ENCODE peak calls at places on chromosomes 4 and X, in four cellular contexts. O, F, H and R are unnamed samples.

GRCh38 chr4:19678763-19679162 is 572.9 kb upstream of the SLIT2 start:
- DNase-seq in O (no peak), F (no peak), H (no peak), R (no peak)

GRCh38 chr4:65669008-65669971 is 999 bp downstream of the EPHA5 start:
- DNase-seq in O (peak; percentile 62), F (peak; percentile 58), H (no peak), R (no peak)

GRCh38 chr4:8599657-8600056 is 7.1 kb downstream of the CPZ start:
- DNase-seq in O (no peak), F (no peak), H (peak; percentile 77), R (no peak)

GRCh38 chr4:94621491-94622080 is 136.2 kb upstream of the BMPR1B start:
- DNase-seq in O (peak; percentile 62), F (peak; percentile 64), H (peak; percentile 38), R (peak; percentile 45)

GRCh38 chrX:122835886-122836285 is 348.2 kb upstream of the GRIA3 start:
- DNase-seq in O (no peak), F (no peak), H (no peak), R (no peak)

GRCh38 chr4:139858436-139859225 is 193.0 kb downstream of the MGST2 start:
- DNase-seq in O (no peak), F (no peak), H (no peak), R (no peak)

GRCh38 chrX:41118156-41118555 is 32.9 kb downstream of the USP9X start:
- DNase-seq in O (no peak), F (no peak), H (no peak), R (no peak)

GRCh38 chr4:29051381-29051965 is 1668.7 kb upstream of the PCDH7 start:
- DNase-seq in O (peak; percentile 33), F (peak; percentile 66), H (no peak), R (no peak)

GRCh38 chr4:48247142-48247877 is 22.3 kb downstream of the TEC start:
- DNase-seq in O (no peak), F (no peak), H (no peak), R (peak; percentile 59)

GRCh38 chr4:122842984-122843531 is 16.4 kb downstream of the FGF2 start:
- DNase-seq in O (no peak), F (peak; percentile 14), H (no peak), R (no peak)

GRCh38 chr4:75254745-75255144 is 259.5 kb downstream of the RCHY1 start:
- DNase-seq in O (no peak), F (no peak), H (no peak), R (no peak)

GRCh38 chrX:15985937-15986336 is 131.3 kb upstream of the AP1S2 start:
- DNase-seq in O (no peak), F (no peak), H (no peak), R (no peak)

GRCh38 chrX:100316987-100317386 is 93.1 kb downstream of the PCDH19 start:
- DNase-seq in O (no peak), F (no peak), H (no peak), R (no peak)

GRCh38 chrX:31497086-31497485 is 425.2 kb upstream of the FTHL17 start:
- DNase-seq in O (no peak), F (no peak), H (no peak), R (no peak)

GRCh38 chrX:44770111-44770510 is 73.7 kb upstream of the DUSP21 start:
- DNase-seq in O (no peak), F (no peak), H (no peak), R (no peak)

GRCh38 chr4:48082956-48083355 is 51.1 kb downstream of the TXK start:
- DNase-seq in O (peak; percentile 51), F (no peak), H (no peak), R (no peak)

GRCh38 chr4:78669453-78669852 is 106.7 kb upstream of the BMP2K start:
- DNase-seq in O (peak; percentile 51), F (no peak), H (peak; percentile 24), R (no peak)

GRCh38 chr4:40980318-40980883 is 230.6 kb downstream of the NSUN7 start:
- DNase-seq in O (peak; percentile 46), F (peak; percentile 54), H (no peak), R (peak; percentile 12)

GRCh38 chr4:89939994-89940393 is 45.3 kb downstream of the MMRN1 start:
- DNase-seq in O (no peak), F (no peak), H (no peak), R (no peak)

GRCh38 chr4:754221-755120 is 48.8 kb downstream of the PCGF3 start:
- DNase-seq in O (no peak), F (no peak), H (no peak), R (no peak)

GRCh38 chr4:85302756-85303155 is 172.2 kb upstream of the ARHGAP24 start:
- DNase-seq in O (peak; percentile 18), F (peak; percentile 5), H (no peak), R (no peak)

GRCh38 chr4:75142377-75142776 is 209.5 kb downstream of the PARM1 start:
- DNase-seq in O (no peak), F (no peak), H (no peak), R (no peak)

GRCh38 chr4:80207172-80207583 is 9.9 kb downstream of the PRDM8 start:
- DNase-seq in O (peak; percentile 75), F (peak; percentile 60), H (no peak), R (no peak)

GRCh38 chrX:110741213-110741796 is 54.3 kb downstream of the CHRDL1 start:
- DNase-seq in O (peak; percentile 6), F (no peak), H (no peak), R (no peak)

GRCh38 chr4:2076908-2077534 is 17.9 kb downstream of the NAT8L start:
- DNase-seq in O (no peak), F (no peak), H (no peak), R (no peak)

GRCh38 chr4:77994194-77994721 is 62.9 kb upstream of the FRAS1 start:
- DNase-seq in O (peak; percentile 96), F (peak; percentile 85), H (peak; percentile 71), R (peak; percentile 73)

GRCh38 chr4:136314686-136315085 is 1217.6 kb downstream of the PCDH18 start:
- DNase-seq in O (no peak), F (no peak), H (no peak), R (no peak)

GRCh38 chr4:16261313-16261878 is 35.1 kb upstream of the TAPT1 start:
- DNase-seq in O (no peak), F (no peak), H (no peak), R (no peak)

GRCh38 chrX:47751670-47752069 is 85.0 kb upstream of the ZNF81 start:
- DNase-seq in O (peak; percentile 59), F (peak; percentile 53), H (peak; percentile 13), R (peak; percentile 43)

GRCh38 chr4:123750044-123750443 is 353.4 kb downstream of the SPRY1 start:
- DNase-seq in O (peak; percentile 54), F (peak; percentile 84), H (no peak), R (no peak)

GRCh38 chrX:42089014-42089413 is 165.7 kb upstream of the CASK start:
- DNase-seq in O (peak; percentile 46), F (peak; percentile 47), H (no peak), R (no peak)

GRCh38 chrX:14095702-14096101 is 66.0 kb upstream of the GEMIN8 start:
- DNase-seq in O (peak; percentile 74), F (peak; percentile 74), H (peak; percentile 57), R (peak; percentile 60)

GRCh38 chr4:3791910-3792542 is 25.8 kb downstream of the ADRA2C start:
- DNase-seq in O (peak; percentile 85), F (peak; percentile 89), H (no peak), R (peak; percentile 55)

GRCh38 chr4:98996056-98996941 is 778 bp downstream of the METAP1 start:
- DNase-seq in O (peak; percentile 31), F (peak; percentile 56), H (no peak), R (peak; percentile 38)

GRCh38 chrX:107561468-107562215 is 66.7 kb upstream of the PRPS1 start:
- DNase-seq in O (peak; percentile 83), F (peak; percentile 36), H (no peak), R (no peak)

GRCh38 chr4:127188847-127189246 is 443.9 kb upstream of the INTU start:
- DNase-seq in O (peak; percentile 54), F (peak; percentile 16), H (peak; percentile 7), R (no peak)

GRCh38 chr4:75848891-75849290 is 53.4 kb downstream of the PPEF2 start:
- DNase-seq in O (no peak), F (no peak), H (no peak), R (no peak)

GRCh38 chr4:38529189-38530115 is 134.5 kb upstream of the KLF3 start:
- DNase-seq in O (peak; percentile 8), F (no peak), H (no peak), R (no peak)

GRCh38 chrX:134654398-134655012 is 3.8 kb downstream of the PLAC1 start:
- DNase-seq in O (no peak), F (no peak), H (no peak), R (no peak)

GRCh38 chr4:26992657-26993361 is 132.2 kb downstream of the STIM2 start:
- DNase-seq in O (no peak), F (no peak), H (no peak), R (no peak)
- H3K27me3 ChIP-seq in O (no peaks in the 10 kb centered on the region), F (no peaks in the 10 kb centered on the region), H (no peaks in the 10 kb centered on the region), R (no peaks in the 10 kb centered on the region)

GRCh38 chrX:50691820-50692219 is 122.2 kb downstream of the SHROOM4 start:
- DNase-seq in O (peak; percentile 83), F (peak; percentile 67), H (peak; percentile 27), R (peak; percentile 42)
- TF ChIP-seq CTCF in O (peak; percentile 67), F (peak; percentile 65), H (peak; percentile 54), R (peak; percentile 55)

DNA sequence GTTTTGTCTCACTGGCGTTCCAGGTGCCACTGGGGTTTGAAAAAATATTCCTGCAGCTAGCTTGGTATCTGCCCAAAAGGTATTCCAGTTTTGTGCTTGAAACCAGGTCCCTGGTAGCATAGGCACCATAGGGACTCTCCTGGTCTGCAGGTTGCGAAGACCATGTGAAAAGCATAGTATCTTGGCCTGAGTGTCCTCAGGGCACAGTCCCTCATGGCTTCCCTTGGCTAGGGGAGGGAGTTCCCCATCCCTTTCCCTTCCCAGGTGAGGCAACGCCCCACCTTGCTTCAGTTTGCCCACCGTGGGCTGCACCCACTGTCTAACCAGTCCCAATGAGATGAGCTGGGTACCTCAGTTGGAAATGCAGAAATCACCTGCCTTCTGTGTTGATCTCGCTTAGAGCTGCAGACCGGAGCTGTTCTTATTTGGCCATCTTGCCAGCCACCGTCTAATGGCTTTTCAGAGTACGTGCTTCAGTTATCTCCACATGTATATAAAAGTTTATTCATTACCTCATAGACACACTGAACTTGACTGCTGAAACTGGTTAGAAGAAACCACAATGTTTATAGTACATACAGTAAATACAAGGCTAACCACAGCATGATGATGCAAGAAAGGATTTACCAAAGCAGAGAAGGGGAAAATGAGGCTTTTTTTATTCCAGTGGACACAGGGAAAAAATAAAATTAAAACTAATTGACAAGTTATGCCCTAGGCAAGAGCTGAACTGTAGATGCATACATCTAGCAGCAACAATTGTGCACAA is 10.6 kb downstream of the PBDC1 start:
- DNase-seq in O (no peak), F (no peak), H (no peak), R (no peak)
- H3K4me2 ChIP-seq in O (no peak overlapping the region), F (no peak overlapping the region), H (no peak overlapping the region), R (no peak overlapping the region)

GRCh38 chr4:5923306-5923830 is 30.5 kb upstream of the CRMP1 start:
- DNase-seq in O (no peak), F (no peak), H (no peak), R (no peak)
- H3K27me3 ChIP-seq in O (no peaks in the 10 kb centered on the region), F (no peaks in the 10 kb centered on the region), H (peaks cover 33% of the 10 kb centered on the region), R (peaks cover 4% of the 10 kb centered on the region)

DNA sequence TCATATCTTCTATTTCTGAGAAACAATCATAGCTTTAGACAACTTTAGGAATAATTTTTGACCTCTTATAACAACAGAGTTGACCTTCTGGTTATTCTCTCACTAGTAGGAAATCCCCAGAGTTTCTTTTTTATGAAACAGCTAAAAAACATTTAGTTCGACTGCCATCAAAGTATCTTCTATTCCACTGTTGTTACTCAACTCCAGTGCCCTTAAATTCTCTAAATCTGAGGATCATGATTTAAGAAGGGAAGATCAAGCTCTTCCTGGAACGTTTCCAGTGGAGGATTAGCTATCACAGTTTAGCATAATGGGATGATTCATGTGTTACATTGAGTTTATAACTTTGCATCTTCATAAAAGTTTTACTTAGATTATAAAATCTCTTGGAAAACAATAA is 134.9 kb upstream of the VEGFC start:
- DNase-seq in O (no peak), F (no peak), H (no peak), R (no peak)
- TF ChIP-seq CTCF in O (no peak), F (no peak), H (no peak), R (no peak)

GRCh38 chr4:185020293-185020808 is 2.1 kb downstream of the HELT start:
- DNase-seq in O (peak; percentile 81), F (peak; percentile 61), H (no peak), R (no peak)
- H3K4me2 ChIP-seq in O (peak overlapping the region; percentile 82), F (peak overlapping the region; percentile 82), H (no peak overlapping the region), R (no peak overlapping the region)